ENCODE peak calls at places on chromosomes 16 and 17, in four cellular contexts. C is H9, F is IMR-90, X is H1. R is an unnamed sample.

GRCh38 chr17:28549274-28550132 is 2.9 kb downstream of the UNC119 start:
- DNase-seq in C (no peak), F (no peak), X (no peak), R (no peak)

GRCh38 chr16:84042879-84043485 is 387 bp upstream of the SLC38A8 start:
- DNase-seq in C (peak), F (no peak), X (no peak), R (peak)

GRCh38 chr16:84138824-84139627 is 6.0 kb downstream of the HSDL1 start:
- DNase-seq in C (no peak), F (peak), X (no peak), R (peak)

GRCh38 chr16:58426095-58426494 is 33.8 kb downstream of the GINS3 start:
- DNase-seq in C (no peak), F (no peak), X (no peak), R (no peak)

GRCh38 chr17:31582151-31582907 is 190.9 kb downstream of the RAB11FIP4 start:
- DNase-seq in C (peak), F (peak), X (no peak), R (no peak)

GRCh38 chr16:9258423-9259051 is 167.1 kb downstream of the HAPSTR1 start:
- DNase-seq in C (peak), F (peak), X (peak), R (peak)

GRCh38 chr16:14539631-14540030 is 90.4 kb downstream of the PARN start:
- DNase-seq in C (no peak), F (peak), X (no peak), R (no peak)

GRCh38 chr17:82603981-82604448 is 44.2 kb downstream of the WDR45B start:
- DNase-seq in C (no peak), F (peak), X (no peak), R (no peak)

GRCh38 chr17:17693253-17693954 is 12.1 kb downstream of the RAI1 start:
- DNase-seq in C (peak), F (no peak), X (no peak), R (peak)

GRCh38 chr17:50181601-50182345 is 16.0 kb downstream of the SGCA start:
- DNase-seq in C (no peak), F (peak), X (no peak), R (no peak)

GRCh38 chr17:50133028-50133768 is 3.2 kb upstream of the SAMD14 start:
- DNase-seq in C (peak), F (peak), X (no peak), R (peak)

GRCh38 chr16:80346160-80346632 is 194.6 kb upstream of the DYNLRB2 start:
- DNase-seq in C (no peak), F (no peak), X (no peak), R (no peak)

GRCh38 chr17:17849147-17849820 is 12.5 kb upstream of the SREBF1 start:
- DNase-seq in C (no peak), F (no peak), X (no peak), R (no peak)

GRCh38 chr17:59884861-59885260 is 7.9 kb downstream of the TUBD1 start:
- DNase-seq in C (no peak), F (no peak), X (no peak), R (no peak)

GRCh38 chr16:75491876-75492275 is 3.4 kb downstream of the CHST6 start:
- DNase-seq in C (peak), F (no peak), X (no peak), R (peak)

GRCh38 chr17:15913826-15914225 is 31.1 kb upstream of the ADORA2B start:
- DNase-seq in C (no peak), F (no peak), X (no peak), R (no peak)

GRCh38 chr17:30323895-30324319 is 9.9 kb downstream of the TMIGD1 start:
- DNase-seq in C (no peak), F (no peak), X (no peak), R (no peak)

GRCh38 chr16:67977469-67978227 is 2.7 kb downstream of the DPEP3 start:
- DNase-seq in C (no peak), F (no peak), X (no peak), R (no peak)

GRCh38 chr17:75762513-75763268 is 2.3 kb downstream of the GALK1 start:
- DNase-seq in C (no peak), F (no peak), X (no peak), R (no peak)

GRCh38 chr16:57619606-57620315 is 8.7 kb upstream of the ADGRG1 start:
- DNase-seq in C (no peak), F (no peak), X (peak), R (no peak)

GRCh38 chr16:88672776-88673175 is 9.9 kb upstream of the MVD start:
- DNase-seq in C (peak), F (no peak), X (peak), R (peak)

GRCh38 chr16:86213427-86214205 is 296.7 kb upstream of the FOXF1 start:
- DNase-seq in C (no peak), F (no peak), X (no peak), R (no peak)

GRCh38 chr16:17836868-17837602 is 366.3 kb upstream of the XYLT1 start:
- DNase-seq in C (peak), F (peak), X (peak), R (peak)

GRCh38 chr16:85593503-85594195 is 19.5 kb upstream of the GSE1 start:
- DNase-seq in C (no peak), F (no peak), X (no peak), R (no peak)

GRCh38 chr17:64134216-64134970 is 4.4 kb upstream of the ERN1 start:
- DNase-seq in C (no peak), F (no peak), X (no peak), R (no peak)

GRCh38 chr16:85126731-85127662 is 14.7 kb upstream of the CIBAR2 start:
- DNase-seq in C (no peak), F (peak), X (peak), R (peak)

GRCh38 chr16:1494129-1494640 is 1.0 kb downstream of the TELO2 start:
- DNase-seq in C (peak), F (peak), X (no peak), R (peak)

GRCh38 chr16:77539336-77539735 is 104.5 kb upstream of the ADAMTS18 start:
- DNase-seq in C (no peak), F (no peak), X (no peak), R (no peak)

GRCh38 chr16:57532251-57532625 is 4.1 kb downstream of the CCDC102A start:
- DNase-seq in C (no peak), F (no peak), X (peak), R (no peak)

GRCh38 chr16:78473031-78473699 is 373.7 kb downstream of the WWOX start:
- DNase-seq in C (no peak), F (no peak), X (no peak), R (no peak)

GRCh38 chr16:57720142-57720575 is 15.4 kb upstream of the KATNB1 start:
- DNase-seq in C (peak), F (peak), X (peak), R (peak)

GRCh38 chr16:51849715-51850114 is 697.2 kb downstream of the TOX3 start:
- DNase-seq in C (no peak), F (no peak), X (no peak), R (peak)

GRCh38 chr17:82804442-82805191 is 35.2 kb downstream of the ZNF750 start:
- DNase-seq in C (no peak), F (peak), X (no peak), R (no peak)

GRCh38 chr17:7177954-7178477 is 1.2 kb downstream of the ASGR1 start:
- DNase-seq in C (peak), F (peak), X (peak), R (peak)

GRCh38 chr17:79080761-79081290 is 6.2 kb downstream of the ENGASE start:
- DNase-seq in C (no peak), F (no peak), X (no peak), R (no peak)

GRCh38 chr17:12727076-12727750 is 61.5 kb downstream of the MYOCD start:
- DNase-seq in C (no peak), F (peak), X (no peak), R (no peak)

DNA sequence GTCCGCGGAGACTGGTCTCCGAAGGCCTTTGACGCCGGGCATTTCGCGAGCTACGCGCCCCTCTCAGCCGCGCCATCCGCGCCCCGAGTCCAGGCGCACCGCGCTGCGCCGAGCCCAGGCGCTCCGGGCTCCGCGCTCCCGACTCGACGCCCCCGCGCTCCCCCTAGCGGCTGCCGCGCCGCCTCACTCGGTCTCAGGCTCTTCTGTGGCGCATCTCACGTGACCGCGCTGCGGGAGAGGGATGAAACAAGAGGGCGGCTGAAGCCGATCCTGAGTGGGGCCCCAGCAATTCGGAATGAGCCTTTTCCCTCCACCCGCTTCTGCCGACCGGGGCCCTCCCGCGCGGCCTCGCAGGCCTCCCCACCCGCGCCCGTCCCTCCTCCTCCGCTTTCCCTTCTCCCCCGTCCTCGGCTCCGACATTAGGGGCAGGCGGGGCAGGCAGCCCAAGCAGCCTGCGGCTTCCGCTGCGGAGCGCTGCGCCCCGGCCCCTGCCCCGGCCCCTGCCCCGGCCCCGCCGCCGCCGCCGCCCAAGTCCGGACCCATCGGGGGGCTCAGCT is 42.5 kb upstream of the AMZ2 start:
- DNase-seq in C (peak), F (peak), X (peak), R (peak)
- H2BK120ac ChIP-seq in C (no peak), F (no peak), X (no peak), R (no peak)

DNA sequence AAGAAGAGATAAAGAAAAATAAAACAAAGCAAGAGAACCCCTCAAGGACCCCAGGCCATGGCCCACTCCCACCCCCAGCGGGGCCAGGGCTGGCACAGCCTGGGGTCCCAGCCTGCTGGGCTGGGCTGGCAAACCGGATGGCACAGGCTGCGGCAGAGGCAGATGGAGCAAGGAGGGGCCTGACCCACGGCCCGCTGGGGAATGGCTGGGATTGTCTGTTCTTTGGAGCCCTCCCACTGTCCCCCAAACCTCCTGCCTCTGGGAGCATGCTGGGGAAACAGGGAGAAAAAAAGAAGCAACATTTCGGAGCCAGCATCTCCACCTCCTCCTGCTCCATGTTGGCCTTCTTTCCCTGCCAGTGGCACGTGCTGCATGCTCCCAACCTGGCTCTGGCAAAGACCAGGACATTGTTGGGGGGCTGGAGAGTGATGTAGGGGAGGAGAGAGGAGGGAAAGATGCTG is 37.1 kb upstream of the LHX1 start:
- DNase-seq in C (no peak), F (no peak), X (no peak), R (no peak)
- H2BK120ac ChIP-seq in C (no peak), F (no peak), X (no peak), R (no peak)

GRCh38 chr17:40067710-40068109 is 4.9 kb downstream of the THRA start:
- DNase-seq in C (peak), F (no peak), X (no peak), R (no peak)

GRCh38 chr17:40069751-40070643 is 7.2 kb downstream of the THRA start:
- DNase-seq in C (peak), F (peak), X (no peak), R (no peak)

GRCh38 chr17:40068917-40069750 is 6.4 kb downstream of the THRA start:
- DNase-seq in C (peak), F (peak), X (peak), R (peak)

GRCh38 chr17:40068584-40068916 is 5.8 kb downstream of the THRA start:
- DNase-seq in C (no peak), F (no peak), X (no peak), R (no peak)

GRCh38 chr17:40068129-40068581 is 5.4 kb downstream of the THRA start:
- DNase-seq in C (peak), F (no peak), X (no peak), R (no peak)
- H2BK120ac ChIP-seq in C (no peak), F (peak), X (peak), R (no peak)

DNA sequence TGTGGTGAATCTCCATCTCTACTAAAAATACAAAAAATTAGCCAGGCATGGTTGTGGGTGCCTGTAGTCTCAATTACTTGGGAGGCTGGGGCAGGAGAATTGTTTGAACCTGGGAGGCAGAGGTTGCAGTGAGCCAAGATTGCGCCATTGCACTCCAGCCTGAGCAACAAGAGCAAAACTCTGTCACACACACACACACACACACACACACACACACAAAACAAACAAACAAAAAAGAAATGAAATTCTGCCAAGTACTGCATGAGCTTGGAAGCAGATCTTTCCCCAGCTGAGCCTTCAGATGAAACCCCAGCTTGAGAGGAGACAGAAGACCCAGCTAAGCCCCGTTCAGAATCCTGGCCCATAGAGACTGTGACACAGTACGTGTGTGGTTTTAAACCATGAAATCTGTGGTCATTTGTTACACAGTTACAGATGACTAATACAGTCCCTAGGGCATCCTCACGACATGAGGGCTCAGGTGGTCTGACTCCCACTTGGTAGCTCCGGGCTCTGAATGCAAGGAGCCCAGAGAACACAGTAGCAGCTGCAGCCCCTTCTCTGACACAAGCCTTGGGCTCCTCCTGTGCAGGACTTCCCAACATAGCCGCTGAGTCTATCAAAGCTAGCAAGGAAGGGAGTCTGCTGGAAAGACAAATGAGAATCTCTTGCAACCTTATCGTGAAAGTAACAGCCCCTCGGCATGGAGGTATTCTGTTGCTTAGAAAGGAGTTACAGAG is 132.8 kb downstream of the SEC14L1 start:
- DNase-seq in C (peak), F (peak), X (no peak), R (no peak)
- H2BK120ac ChIP-seq in C (no peak), F (no peak), X (no peak), R (no peak)

DNA sequence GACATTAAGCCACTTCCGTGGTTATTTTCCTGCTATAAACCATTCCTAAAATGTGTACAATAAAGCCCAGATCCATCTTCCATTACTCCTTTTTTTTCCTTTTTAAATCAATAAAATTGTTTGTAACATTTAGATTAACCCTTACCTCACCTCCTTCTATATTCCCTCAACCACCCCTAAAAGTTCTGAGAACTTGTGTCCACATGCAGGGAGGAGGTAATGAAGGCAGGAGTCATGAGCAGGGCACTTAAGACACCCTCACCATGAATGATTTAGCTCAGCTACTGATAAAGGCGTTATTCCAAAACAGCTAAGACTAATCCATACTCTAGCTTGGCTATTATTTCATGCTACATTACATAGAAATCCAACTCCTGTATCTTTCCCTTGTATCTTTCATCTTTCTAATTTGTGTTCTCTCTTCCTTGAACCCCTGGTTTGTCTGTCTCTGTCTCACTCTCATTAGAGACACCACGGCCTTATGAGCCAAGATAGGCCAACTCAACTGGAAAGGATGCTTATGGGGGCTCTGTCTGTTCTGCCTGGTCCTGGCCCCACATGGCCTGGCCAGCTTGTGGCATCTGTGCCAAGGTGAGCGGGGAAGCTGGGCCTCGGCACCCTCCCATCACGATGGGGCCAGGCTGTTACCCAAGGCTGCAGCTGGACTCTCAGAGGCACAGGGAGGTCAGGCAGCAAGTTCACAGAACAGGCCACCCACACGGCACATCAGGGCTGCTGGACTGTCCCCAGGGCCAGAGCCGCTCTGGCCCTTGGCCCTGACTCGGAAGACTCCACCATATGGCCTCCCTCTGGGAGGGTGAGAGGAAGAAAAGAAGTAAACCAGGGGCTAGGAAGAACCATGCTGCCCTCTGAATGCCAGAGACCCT is 294.4 kb downstream of the SOX9 start:
- DNase-seq in C (no peak), F (no peak), X (no peak), R (no peak)
- H2BK120ac ChIP-seq in C (no peak), F (no peak), X (no peak), R (no peak)

DNA sequence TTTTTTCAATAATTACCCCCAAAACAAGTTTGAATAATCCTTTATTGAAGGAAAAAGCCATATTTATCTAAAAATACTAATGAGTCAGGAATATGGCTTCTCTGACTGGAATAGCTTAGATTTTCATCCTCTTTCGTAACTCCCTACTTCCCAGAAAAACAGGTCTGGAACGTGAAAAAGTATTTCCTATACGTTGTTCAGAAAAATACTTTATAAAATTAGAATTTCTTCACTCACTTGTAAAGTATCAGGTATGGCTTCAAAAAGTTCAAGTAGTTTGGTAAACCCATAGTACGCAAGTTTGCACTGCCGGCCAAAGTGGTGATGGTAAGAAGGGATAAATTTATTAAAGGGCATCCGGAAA is 33.7 kb downstream of the MARF1 start:
- DNase-seq in C (no peak), F (no peak), X (no peak), R (no peak)
- H2BK120ac ChIP-seq in C (no peak), F (no peak), X (no peak), R (no peak)

R was measured in mesendoderm.